ENCODE peak calls at places on chromosomes 5 and 9, in seven cellular contexts. One of them, this sample, is unnamed.

GRCh38 chr9:120928720-120929389 is 2.3 kb upstream of the TRAF1 start:
- DNase-seq in HCT116: no peak
- DNase-seq in SK-N-SH: peak
- DNase-seq in K562: no peak
- DNase-seq in HepG2: peak
- DNase-seq in H1: no peak
- DNase-seq in GM12878: no peak
- DNase-seq in this sample: peak

GRCh38 chr5:4015709-4016108 is 420.1 kb downstream of the IRX1 start:
- DNase-seq in H1: no peak
- DNase-seq in SK-N-SH: no peak
- DNase-seq in HCT116: no peak
- DNase-seq in K562: no peak
- DNase-seq in HepG2: no peak
- DNase-seq in GM12878: no peak
- DNase-seq in this sample: no peak

GRCh38 chr9:69745716-69746538 is 13.9 kb downstream of the PTAR1 start:
- DNase-seq in K562: no peak
- DNase-seq in HCT116: no peak
- DNase-seq in HepG2: peak
- DNase-seq in H1: no peak
- DNase-seq in SK-N-SH: no peak
- DNase-seq in GM12878: no peak
- DNase-seq in this sample: no peak

GRCh38 chr5:127513571-127513970 is 3.9 kb upstream of the PRRC1 start:
- DNase-seq in K562: no peak
- DNase-seq in HCT116: no peak
- DNase-seq in GM12878: no peak
- DNase-seq in SK-N-SH: no peak
- DNase-seq in H1: no peak
- DNase-seq in HepG2: no peak
- DNase-seq in this sample: no peak

GRCh38 chr5:177389368-177390169 is 5.3 kb downstream of the SLC34A1 start:
- DNase-seq in SK-N-SH: no peak
- DNase-seq in GM12878: peak
- DNase-seq in K562: no peak
- DNase-seq in HepG2: peak
- DNase-seq in HCT116: peak
- DNase-seq in H1: no peak
- DNase-seq in this sample: peak

GRCh38 chr9:114681594-114682332 is at the start of gene TEX48:
- DNase-seq in SK-N-SH: peak
- DNase-seq in HepG2: peak
- DNase-seq in GM12878: peak
- DNase-seq in HCT116: peak
- DNase-seq in K562: peak
- DNase-seq in H1: peak
- DNase-seq in this sample: peak

GRCh38 chr5:1547236-1547635 is 23.5 kb upstream of the LPCAT1 start:
- DNase-seq in SK-N-SH: no peak
- DNase-seq in HepG2: no peak
- DNase-seq in H1: no peak
- DNase-seq in HCT116: no peak
- DNase-seq in GM12878: no peak
- DNase-seq in K562: no peak
- DNase-seq in this sample: no peak

GRCh38 chr5:113061851-113062631 is 85.4 kb downstream of the DCP2 start:
- DNase-seq in HCT116: no peak
- DNase-seq in H1: no peak
- DNase-seq in SK-N-SH: peak
- DNase-seq in HepG2: no peak
- DNase-seq in K562: no peak
- DNase-seq in GM12878: no peak
- DNase-seq in this sample: no peak

GRCh38 chr5:82534891-82535395 is 256.8 kb upstream of the RPS23 start:
- DNase-seq in H1: no peak
- DNase-seq in K562: no peak
- DNase-seq in GM12878: no peak
- DNase-seq in HCT116: no peak
- DNase-seq in SK-N-SH: no peak
- DNase-seq in HepG2: no peak
- DNase-seq in this sample: no peak

GRCh38 chr9:127927457-127928231 is 2.9 kb downstream of the PIP5KL1 start:
- DNase-seq in SK-N-SH: no peak
- DNase-seq in K562: peak
- DNase-seq in HepG2: no peak
- DNase-seq in GM12878: no peak
- DNase-seq in H1: peak
- DNase-seq in HCT116: peak
- DNase-seq in this sample: no peak

GRCh38 chr5:116778015-116778414 is 203.4 kb upstream of the SEMA6A start:
- DNase-seq in SK-N-SH: no peak
- DNase-seq in HepG2: no peak
- DNase-seq in HCT116: no peak
- DNase-seq in K562: no peak
- DNase-seq in GM12878: no peak
- DNase-seq in H1: no peak
- DNase-seq in this sample: no peak

GRCh38 chr5:109329296-109330252 is 80.2 kb downstream of the PJA2 start:
- DNase-seq in K562: no peak
- DNase-seq in HCT116: no peak
- DNase-seq in GM12878: no peak
- DNase-seq in SK-N-SH: no peak
- DNase-seq in H1: no peak
- DNase-seq in HepG2: no peak
- DNase-seq in this sample: no peak

GRCh38 chr5:176578391-176578808 is 29.3 kb downstream of the CDHR2 start:
- DNase-seq in K562: peak
- DNase-seq in H1: no peak
- DNase-seq in SK-N-SH: peak
- DNase-seq in HepG2: peak
- DNase-seq in GM12878: no peak
- DNase-seq in HCT116: peak
- DNase-seq in this sample: peak

GRCh38 chr5:85000671-85001070 is 616.0 kb upstream of the EDIL3 start:
- DNase-seq in GM12878: no peak
- DNase-seq in H1: no peak
- DNase-seq in K562: no peak
- DNase-seq in SK-N-SH: no peak
- DNase-seq in HCT116: no peak
- DNase-seq in HepG2: no peak
- DNase-seq in this sample: no peak

GRCh38 chr9:112245126-112245525 is 70.0 kb upstream of the SUSD1 start:
- DNase-seq in H1: no peak
- DNase-seq in HCT116: no peak
- DNase-seq in K562: no peak
- DNase-seq in HepG2: no peak
- DNase-seq in GM12878: no peak
- DNase-seq in SK-N-SH: no peak
- DNase-seq in this sample: no peak

GRCh38 chr9:112249277-112249676 is 74.2 kb upstream of the SUSD1 start:
- DNase-seq in HCT116: no peak
- DNase-seq in H1: no peak
- DNase-seq in HepG2: no peak
- DNase-seq in SK-N-SH: no peak
- DNase-seq in GM12878: peak
- DNase-seq in K562: no peak
- DNase-seq in this sample: no peak

GRCh38 chr9:112247090-112247489 is 72.0 kb upstream of the SUSD1 start:
- DNase-seq in GM12878: no peak
- DNase-seq in SK-N-SH: no peak
- DNase-seq in HepG2: no peak
- DNase-seq in HCT116: no peak
- DNase-seq in K562: no peak
- DNase-seq in H1: no peak
- DNase-seq in this sample: no peak

GRCh38 chr9:112252194-112252593 is 77.1 kb upstream of the SUSD1 start:
- DNase-seq in HepG2: no peak
- DNase-seq in H1: no peak
- DNase-seq in GM12878: no peak
- DNase-seq in SK-N-SH: no peak
- DNase-seq in K562: no peak
- DNase-seq in HCT116: no peak
- DNase-seq in this sample: no peak

GRCh38 chr9:112248722-112249121 is 73.6 kb upstream of the SUSD1 start:
- DNase-seq in SK-N-SH: no peak
- DNase-seq in HepG2: no peak
- DNase-seq in GM12878: no peak
- DNase-seq in K562: no peak
- DNase-seq in H1: no peak
- DNase-seq in HCT116: no peak
- DNase-seq in this sample: no peak
- TF ChIP-seq JUND in SK-N-SH: no peak
- TF ChIP-seq JUND in HepG2: no peak
- TF ChIP-seq JUND in GM12878: no peak
- TF ChIP-seq JUND in K562: no peak
- TF ChIP-seq JUND in H1: no peak
- TF ChIP-seq JUND in HCT116: no peak
- TF ChIP-seq JUND in this sample: no peak

GRCh38 chr5:104512063-104512798 is 949.6 kb upstream of the NUDT12 start:
- DNase-seq in H1: no peak
- DNase-seq in HCT116: no peak
- DNase-seq in HepG2: no peak
- DNase-seq in GM12878: no peak
- DNase-seq in SK-N-SH: no peak
- DNase-seq in K562: no peak
- DNase-seq in this sample: no peak

GRCh38 chr5:104513621-104514020 is 951.0 kb upstream of the NUDT12 start:
- DNase-seq in HCT116: peak
- DNase-seq in SK-N-SH: no peak
- DNase-seq in GM12878: no peak
- DNase-seq in HepG2: no peak
- DNase-seq in K562: no peak
- DNase-seq in H1: no peak
- DNase-seq in this sample: no peak

DNA sequence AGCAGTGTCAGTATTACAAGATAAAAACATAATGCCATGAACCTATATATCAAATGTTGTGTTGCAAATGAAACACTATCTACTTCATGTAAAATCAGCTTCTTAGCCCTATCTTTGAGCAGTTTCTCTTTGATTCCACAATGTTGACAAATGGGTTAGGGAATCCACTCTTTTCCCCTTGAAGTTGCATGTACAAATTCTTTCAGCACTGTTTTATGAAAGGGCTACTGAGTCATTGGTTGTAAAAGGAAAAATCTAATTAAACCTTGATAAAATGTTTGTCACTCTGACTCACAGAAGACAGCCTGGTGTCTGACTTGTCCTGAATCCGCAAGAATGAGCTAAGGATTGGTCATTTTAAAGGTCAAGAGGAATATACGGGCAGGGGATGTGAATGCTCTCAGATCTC is 950.6 kb upstream of the NUDT12 start:
- DNase-seq in K562: no peak
- DNase-seq in HepG2: peak
- DNase-seq in H1: no peak
- DNase-seq in SK-N-SH: no peak
- DNase-seq in GM12878: no peak
- DNase-seq in HCT116: peak
- DNase-seq in this sample: no peak
- TF ChIP-seq JUND in K562: no peak
- TF ChIP-seq JUND in HepG2: no peak
- TF ChIP-seq JUND in H1: no peak
- TF ChIP-seq JUND in SK-N-SH: no peak
- TF ChIP-seq JUND in GM12878: no peak
- TF ChIP-seq JUND in HCT116: peak
- TF ChIP-seq JUND in this sample: no peak

GRCh38 chr9:90998573-90998972 is 197.0 kb downstream of the SYK start:
- DNase-seq in SK-N-SH: no peak
- DNase-seq in HepG2: no peak
- DNase-seq in K562: no peak
- DNase-seq in HCT116: no peak
- DNase-seq in H1: no peak
- DNase-seq in GM12878: no peak
- DNase-seq in this sample: no peak

GRCh38 chr9:90999425-91000397 is 198.1 kb downstream of the SYK start:
- DNase-seq in GM12878: no peak
- DNase-seq in H1: no peak
- DNase-seq in HepG2: no peak
- DNase-seq in HCT116: no peak
- DNase-seq in SK-N-SH: no peak
- DNase-seq in K562: no peak
- DNase-seq in this sample: no peak

GRCh38 chr9:91004484-91004883 is 202.9 kb downstream of the SYK start:
- DNase-seq in GM12878: no peak
- DNase-seq in HepG2: no peak
- DNase-seq in HCT116: no peak
- DNase-seq in SK-N-SH: no peak
- DNase-seq in K562: no peak
- DNase-seq in H1: no peak
- DNase-seq in this sample: no peak

GRCh38 chr9:91004992-91005391 is 203.4 kb downstream of the SYK start:
- DNase-seq in GM12878: no peak
- DNase-seq in HCT116: no peak
- DNase-seq in SK-N-SH: no peak
- DNase-seq in HepG2: peak
- DNase-seq in K562: no peak
- DNase-seq in H1: no peak
- DNase-seq in this sample: peak

DNA sequence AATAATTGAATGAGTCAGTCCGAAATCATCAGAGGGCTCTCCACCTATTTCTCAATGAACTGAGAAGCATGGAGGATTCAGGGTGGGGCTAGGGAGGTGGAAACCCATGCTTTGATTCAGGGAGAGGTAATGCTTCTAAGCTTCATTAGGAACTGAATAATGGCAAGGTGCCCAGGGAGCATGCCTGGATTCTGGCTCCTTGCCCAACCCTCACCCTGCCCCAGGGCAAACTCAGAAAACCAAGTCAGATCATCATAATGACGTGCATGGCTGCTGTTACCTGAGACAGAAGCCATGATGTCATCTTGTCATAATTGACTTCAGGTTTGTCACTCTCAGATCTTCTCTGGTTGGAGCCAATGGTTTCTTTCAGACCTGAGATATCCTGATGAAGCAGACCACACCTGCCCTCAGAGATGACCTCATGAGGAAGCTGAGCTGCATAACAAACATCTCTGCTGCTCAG is 199.6 kb downstream of the SYK start:
- DNase-seq in HepG2: no peak
- DNase-seq in SK-N-SH: peak
- DNase-seq in HCT116: peak
- DNase-seq in K562: no peak
- DNase-seq in H1: no peak
- DNase-seq in GM12878: no peak
- DNase-seq in this sample: no peak
- TF ChIP-seq JUND in HepG2: no peak
- TF ChIP-seq JUND in SK-N-SH: no peak
- TF ChIP-seq JUND in HCT116: peak
- TF ChIP-seq JUND in K562: no peak
- TF ChIP-seq JUND in H1: no peak
- TF ChIP-seq JUND in GM12878: no peak
- TF ChIP-seq JUND in this sample: no peak

DNA sequence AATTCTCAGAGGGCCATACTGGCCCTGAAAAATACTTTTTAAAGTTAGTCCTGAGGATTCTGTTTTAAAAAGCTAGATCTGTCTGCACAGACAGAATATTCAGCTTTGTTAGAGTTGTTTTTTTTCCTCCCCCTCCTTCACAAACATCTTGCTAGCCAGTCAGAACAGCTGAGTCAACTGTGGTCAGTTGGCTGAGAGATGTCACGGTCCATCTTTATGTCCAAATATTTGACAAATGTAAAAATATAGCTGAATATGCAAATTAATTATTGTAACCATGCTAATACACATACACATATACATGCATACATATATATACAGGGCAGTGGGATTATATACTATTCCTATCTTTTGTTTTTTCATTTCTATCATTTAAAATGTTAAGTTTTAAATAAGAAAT is 33.9 kb downstream of the UNC13B start:
- DNase-seq in H1: no peak
- DNase-seq in HepG2: no peak
- DNase-seq in SK-N-SH: no peak
- DNase-seq in K562: peak
- DNase-seq in GM12878: no peak
- DNase-seq in HCT116: no peak
- DNase-seq in this sample: no peak
- TF ChIP-seq JUND in H1: no peak
- TF ChIP-seq JUND in HepG2: no peak
- TF ChIP-seq JUND in SK-N-SH: no peak
- TF ChIP-seq JUND in K562: no peak
- TF ChIP-seq JUND in GM12878: no peak
- TF ChIP-seq JUND in HCT116: no peak
- TF ChIP-seq JUND in this sample: no peak